ENCODE peak calls at places on chromosome 4, in seven cellular contexts. J, M, U, E, C, F and K are unnamed samples.

GRCh38 chr4:147597561-147597960 is 19.6 kb upstream of the TMEM184C start:
- DNase-seq in U (no peak), C (no peak), J (no peak), M (no peak), F (no peak), E (no peak), K (no peak)

GRCh38 chr4:86845593-86845992 is 3.6 kb downstream of the SLC10A6 start:
- DNase-seq in M (no peak), U (no peak), J (no peak), C (no peak), E (peak; percentile 36), F (no peak), K (no peak)

GRCh38 chr4:65918217-65918616 is 247.9 kb upstream of the EPHA5 start:
- DNase-seq in F (peak; percentile 15), J (no peak), E (no peak), M (no peak), C (no peak), U (no peak), K (no peak)

GRCh38 chr4:18882468-18882867 is 860.9 kb upstream of the LCORL start:
- DNase-seq in J (no peak), M (no peak), E (peak; percentile 42), U (no peak), F (no peak), C (no peak), K (no peak)

GRCh38 chr4:4599886-4600285 is 58.0 kb upstream of the STX18 start:
- DNase-seq in C (no peak), J (no peak), M (no peak), E (no peak), F (peak; percentile 70), U (no peak), K (no peak)

GRCh38 chr4:13656569-13656988 is 29.1 kb upstream of the BOD1L1 start:
- DNase-seq in M (peak; percentile 39), U (peak; percentile 71), C (peak; percentile 40), E (peak; percentile 77), J (peak; percentile 59), F (peak; percentile 56), K (no peak)

GRCh38 chr4:3523628-3524221 is 8.5 kb downstream of the LRPAP1 start:
- DNase-seq in U (no peak), E (no peak), M (no peak), J (no peak), C (no peak), F (no peak), K (no peak)

GRCh38 chr4:6364146-6364545 is 94.5 kb downstream of the WFS1 start:
- DNase-seq in M (no peak), U (no peak), J (no peak), F (no peak), E (no peak), C (peak; percentile 9), K (no peak)

GRCh38 chr4:53702334-53703266 is 111.3 kb upstream of the LNX1 start:
- DNase-seq in U (peak; percentile 92), M (no peak), J (no peak), E (peak; percentile 92), F (peak; percentile 88), C (peak; percentile 89), K (no peak)

GRCh38 chr4:10056334-10057022 is 35.2 kb upstream of the SLC2A9 start:
- DNase-seq in M (no peak), J (no peak), C (no peak), E (no peak), F (no peak), U (no peak), K (no peak)

GRCh38 chr4:59553739-59554126 is 1646.4 kb upstream of the ADGRL3 start:
- DNase-seq in M (no peak), F (no peak), J (no peak), E (peak; percentile 43), C (no peak), U (peak; percentile 29), K (no peak)

GRCh38 chr4:146112389-146112788 is 63.1 kb upstream of the LSM6 start:
- DNase-seq in E (no peak), F (no peak), M (no peak), C (no peak), J (no peak), U (no peak), K (no peak)

GRCh38 chr4:46955601-46956000 is 37.8 kb downstream of the GABRA4 start:
- DNase-seq in U (no peak), C (no peak), E (no peak), M (no peak), F (no peak), J (no peak), K (no peak)

GRCh38 chr4:102625232-102625930 is 124.2 kb downstream of the NFKB1 start:
- DNase-seq in F (no peak), U (peak; percentile 79), C (peak; percentile 31), M (peak; percentile 50), E (peak; percentile 44), J (peak; percentile 54), K (no peak)

GRCh38 chr4:174069848-174070330 is 213.6 kb downstream of the FBXO8 start:
- DNase-seq in F (no peak), J (no peak), M (no peak), E (no peak), U (peak; percentile 15), C (no peak), K (no peak)

GRCh38 chr4:23966720-23967119 is 76.9 kb upstream of the PPARGC1A start:
- DNase-seq in U (peak; percentile 69), E (peak; percentile 35), C (no peak), F (peak; percentile 26), M (no peak), J (no peak), K (no peak)

GRCh38 chr4:26084414-26084813 is 170.4 kb downstream of the SMIM20 start:
- DNase-seq in F (no peak), M (no peak), E (peak; percentile 15), C (no peak), J (no peak), U (no peak), K (no peak)

GRCh38 chr4:44487341-44487740 is 38.7 kb upstream of the KCTD8 start:
- DNase-seq in C (no peak), F (no peak), E (peak; percentile 60), M (no peak), U (no peak), J (no peak), K (no peak)

GRCh38 chr4:60155088-60155487 is 1045.0 kb upstream of the ADGRL3 start:
- DNase-seq in U (no peak), C (no peak), J (no peak), F (no peak), M (no peak), E (no peak), K (no peak)

GRCh38 chr4:89653012-89653411 is 183.9 kb downstream of the SNCA start:
- DNase-seq in J (no peak), M (no peak), C (no peak), U (no peak), E (no peak), F (no peak), K (no peak)

GRCh38 chr4:126405369-126405982 is 1090.7 kb downstream of the FAT4 start:
- DNase-seq in J (no peak), E (peak; percentile 27), U (peak; percentile 48), C (no peak), M (no peak), F (no peak), K (no peak)

GRCh38 chr4:182062936-182063335 is 180.3 kb upstream of the TENM3 start:
- DNase-seq in F (no peak), U (no peak), C (no peak), E (peak; percentile 68), J (no peak), M (no peak), K (no peak)